ENCODE peak calls at places on chromosomes 2 and 18, in six cellular contexts. I is IMR-90; D is EH; P is fibroblast of lung; X is CD8-positive, alpha-beta T cell; Q is T-cell. J is an unnamed sample.
A peak's percentile ranks its signal among the peaks of the same experiment; 100 is the strongest.

GRCh38 chr2:213247566-213247965 is 36.7 kb upstream of the SPAG16 start:
- DNase-seq in P (no peak), Q (no peak), D (no peak), I (no peak), X (no peak), J (no peak)

GRCh38 chr18:7779226-7779625 is 212.1 kb downstream of the PTPRM start:
- DNase-seq in D (no peak), I (no peak), Q (no peak), X (no peak), P (no peak), J (no peak)

GRCh38 chr2:200270732-200271131 is 35.8 kb upstream of the SPATS2L start:
- DNase-seq in D (no peak), P (no peak), Q (no peak), X (no peak), I (no peak), J (no peak)

GRCh38 chr18:34493566-34494358 is 216.3 kb upstream of the DTNA start:
- DNase-seq in P (peak; percentile 42), X (no peak), Q (no peak), I (no peak), D (no peak), J (no peak)

GRCh38 chr2:26414291-26414690 is 12.6 kb downstream of the DRC1 start:
- DNase-seq in Q (no peak), X (no peak), I (peak; percentile 21), D (no peak), P (no peak), J (no peak)

GRCh38 chr2:47964277-47964676 is 58.0 kb upstream of the FBXO11 start:
- DNase-seq in P (no peak), I (no peak), D (no peak), Q (no peak), X (no peak), J (no peak)

GRCh38 chr18:48959921-48960920 is 9.5 kb upstream of the SMAD7 start:
- DNase-seq in D (peak; percentile 77), X (no peak), I (peak; percentile 61), P (peak; percentile 78), Q (no peak), J (no peak)

GRCh38 chr2:62461707-62462106 is 44.3 kb downstream of the TMEM17 start:
- DNase-seq in I (peak; percentile 70), D (peak; percentile 28), Q (no peak), X (no peak), P (peak; percentile 84), J (no peak)

GRCh38 chr2:39531220-39531777 is 94.2 kb upstream of the MAP4K3 start:
- DNase-seq in D (no peak), I (no peak), X (no peak), Q (no peak), P (no peak), J (no peak)